ENCODE peak calls at places on chromosomes 13 and 19, in seven cellular contexts. X is GM04503; R is BE2C; U is activated CD4-positive, alpha-beta T cell treated with anti-CD3 and anti-CD28 coated beads, Interleukin-2, amount 50 U/mL, for 48 hours; T is neural crest cell; O is AML-193; M is stimulated activated CD8-positive, alpha-beta memory T cell treated with anti-CD3 and anti-CD28 coated beads, Interleukin-7, amount 100 ng/mL, for 48 hours. S is an unnamed sample.
A peak's percentile ranks its signal among the peaks of the same experiment; 100 is the strongest.

GRCh38 chr13:102310691-102311432 is 91.0 kb downstream of the FGF14 start:
- DNase-seq in U (no peak), R (no peak), O (no peak), M (no peak), T (no peak), X (no peak), S (no peak)

GRCh38 chr19:16200038-16200775 is 2.5 kb downstream of the AP1M1 start:
- DNase-seq in U (no peak), O (peak; percentile 74), T (no peak), M (no peak), X (no peak), R (no peak), S (no peak)

GRCh38 chr13:43057653-43058317 is 34.4 kb downstream of the DNAJC15 start:
- DNase-seq in R (no peak), U (peak; percentile 14), X (no peak), T (no peak), M (no peak), O (no peak), S (no peak)

GRCh38 chr13:51913421-51914136 is 51.8 kb downstream of the CCDC70 start:
- DNase-seq in M (no peak), T (no peak), U (no peak), O (no peak), R (peak; percentile 66), X (no peak), S (no peak)

GRCh38 chr13:52599853-52600603 is 42.2 kb upstream of the HNRNPA1L2 start:
- DNase-seq in U (peak; percentile 17), O (peak; percentile 57), M (no peak), R (peak; percentile 73), T (peak; percentile 53), X (no peak), S (no peak)

GRCh38 chr13:103188688-103189326 is 122.6 kb upstream of the SLC10A2 start:
- DNase-seq in M (no peak), O (peak; percentile 18), T (no peak), U (no peak), R (no peak), X (no peak), S (no peak)

GRCh38 chr19:11041966-11042627 is 47.2 kb upstream of the LDLR start:
- DNase-seq in U (no peak), T (no peak), X (no peak), R (no peak), O (no peak), M (no peak), S (no peak)

GRCh38 chr13:50512602-50513527 is 330.6 kb downstream of the DLEU7 start:
- DNase-seq in U (peak; percentile 45), T (peak; percentile 24), O (peak; percentile 81), X (no peak), R (no peak), M (no peak), S (no peak)

GRCh38 chr13:94073006-94073744 is 406.3 kb downstream of the DCT start:
- DNase-seq in M (no peak), U (no peak), X (peak; percentile 71), O (no peak), T (no peak), R (no peak), S (peak; percentile 44)

GRCh38 chr13:98677398-98677797 is 75.1 kb downstream of the SLC15A1 start:
- DNase-seq in R (no peak), M (no peak), O (no peak), T (no peak), U (no peak), X (no peak), S (no peak)

GRCh38 chr13:110012102-110012739 is 225.8 kb upstream of the IRS2 start:
- DNase-seq in T (no peak), X (peak; percentile 92), O (no peak), R (no peak), M (no peak), U (no peak), S (peak; percentile 94)

GRCh38 chr19:29983568-29983967 is 41.5 kb downstream of the URI1 start:
- DNase-seq in T (no peak), X (no peak), M (no peak), R (no peak), O (no peak), U (no peak), S (no peak)

GRCh38 chr19:33444993-33445751 is 71.7 kb downstream of the CEBPG start:
- DNase-seq in U (no peak), R (no peak), X (no peak), O (no peak), T (no peak), M (no peak), S (no peak)